ENCODE peak calls at places on chromosomes 6 and 20, in six cellular contexts. J is astrocyte; X is tibial nerve; L is CD4-positive, CD25-positive, alpha-beta regulatory T cell; S is prostate gland; N is lower lobe of right lung. H is an unnamed sample.

GRCh38 chr6:43142101-43142500 is 29.0 kb upstream of the SRF start:
- DNase-seq in J (no peak), X (no peak), L (peak), S (no peak), N (no peak), H (peak)

GRCh38 chr6:89539779-89540178 is 98.8 kb downstream of the LYRM2 start:
- DNase-seq in J (no peak), X (no peak), L (no peak), S (no peak), N (no peak), H (no peak)

GRCh38 chr6:13406781-13407180 is 78.4 kb upstream of the TBC1D7 start:
- DNase-seq in J (no peak), X (no peak), L (no peak), S (no peak), N (no peak), H (no peak)

GRCh38 chr6:157434349-157435016 is 53.5 kb downstream of the ZDHHC14 start:
- DNase-seq in J (no peak), X (peak), L (no peak), S (peak), N (no peak), H (no peak)

GRCh38 chr20:50744143-50744792 is 12.9 kb downstream of the PARD6B start:
- DNase-seq in J (peak), X (peak), L (no peak), S (peak), N (no peak), H (no peak)

GRCh38 chr6:161378115-161378514 is 104.3 kb upstream of the AGPAT4 start:
- DNase-seq in J (no peak), X (no peak), L (no peak), S (no peak), N (no peak), H (no peak)

GRCh38 chr20:61531553-61532345 is 279.7 kb downstream of the CDH4 start:
- DNase-seq in J (peak), X (no peak), L (no peak), S (no peak), N (no peak), H (no peak)

GRCh38 chr20:35979528-35979927 is 11.1 kb downstream of the CNBD2 start:
- DNase-seq in J (no peak), X (no peak), L (no peak), S (no peak), N (no peak), H (no peak)

GRCh38 chr20:61806314-61806713 is 259.4 kb downstream of the TAF4 start:
- DNase-seq in J (no peak), X (no peak), L (no peak), S (no peak), N (peak), H (no peak)

GRCh38 chr20:25699914-25700313 is 3.3 kb upstream of the ZNF337 start:
- DNase-seq in J (no peak), X (no peak), L (no peak), S (no peak), N (no peak), H (no peak)

GRCh38 chr20:2006452-2007381 is 12.9 kb upstream of the PDYN start:
- DNase-seq in J (peak), X (no peak), L (peak), S (no peak), N (no peak), H (peak)

GRCh38 chr6:166598441-166599138 is 12.1 kb upstream of the RAMACL start:
- DNase-seq in J (peak), X (peak), L (no peak), S (no peak), N (no peak), H (no peak)

GRCh38 chr6:132683543-132683942 is 24.6 kb upstream of the TAAR1 start:
- DNase-seq in J (peak), X (no peak), L (no peak), S (no peak), N (no peak), H (no peak)

GRCh38 chr6:103874575-103874974 is 985.1 kb downstream of the HACE1 start:
- DNase-seq in J (no peak), X (no peak), L (no peak), S (no peak), N (no peak), H (no peak)

GRCh38 chr20:38212806-38213606 is 47.5 kb downstream of the KIAA1755 start:
- DNase-seq in J (no peak), X (no peak), L (no peak), S (no peak), N (no peak), H (no peak)

GRCh38 chr20:63477944-63478343 is 5.5 kb upstream of the KCNQ2 start:
- DNase-seq in J (no peak), X (no peak), L (no peak), S (no peak), N (no peak), H (no peak)

GRCh38 chr6:70108230-70108629 is 194.7 kb downstream of the COL9A1 start:
- DNase-seq in J (peak), X (no peak), L (peak), S (no peak), N (no peak), H (peak)

GRCh38 chr20:59955131-59955796 is 3.0 kb upstream of the CDH26 start:
- DNase-seq in J (no peak), X (no peak), L (peak), S (peak), N (no peak), H (peak)

GRCh38 chr6:1606533-1607235 is 3.0 kb upstream of the FOXC1 start:
- DNase-seq in J (no peak), X (no peak), L (no peak), S (no peak), N (no peak), H (no peak)

GRCh38 chr6:10048370-10049297 is 366.2 kb downstream of the TFAP2A start:
- DNase-seq in J (no peak), X (no peak), L (no peak), S (no peak), N (no peak), H (no peak)

GRCh38 chr6:157849288-157850017 is 26.4 kb downstream of the SNX9 start:
- DNase-seq in J (no peak), X (no peak), L (no peak), S (no peak), N (no peak), H (no peak)

GRCh38 chr6:51257938-51258337 is 439.3 kb downstream of the TFAP2B start:
- DNase-seq in J (no peak), X (no peak), L (no peak), S (no peak), N (no peak), H (no peak)

GRCh38 chr6:13494137-13494536 is 6.7 kb upstream of the GFOD1 start:
- DNase-seq in J (no peak), X (no peak), L (no peak), S (no peak), N (no peak), H (no peak)

GRCh38 chr20:5918856-5919633 is 31.3 kb downstream of the TRMT6 start:
- DNase-seq in J (peak), X (no peak), L (peak), S (no peak), N (no peak), H (no peak)

GRCh38 chr6:106273087-106273486 is 52.5 kb downstream of the ATG5 start:
- DNase-seq in J (no peak), X (no peak), L (peak), S (no peak), N (no peak), H (no peak)

GRCh38 chr20:39661833-39662232 is 699.7 kb downstream of the DHX35 start:
- DNase-seq in J (peak), X (no peak), L (no peak), S (no peak), N (no peak), H (no peak)

GRCh38 chr20:24585796-24586522 is 116.5 kb downstream of the SYNDIG1 start:
- DNase-seq in J (no peak), X (no peak), L (no peak), S (no peak), N (no peak), H (no peak)

GRCh38 chr20:25030007-25030648 is 27.8 kb downstream of the ACSS1 start:
- DNase-seq in J (no peak), X (no peak), L (no peak), S (no peak), N (peak), H (no peak)

GRCh38 chr6:1143655-1144054 is 168.2 kb upstream of the FOXQ1 start:
- DNase-seq in J (peak), X (no peak), L (no peak), S (no peak), N (no peak), H (no peak)

GRCh38 chr6:129542705-129543104 is 167.3 kb downstream of the ARHGAP18 start:
- DNase-seq in J (no peak), X (no peak), L (no peak), S (no peak), N (no peak), H (no peak)

GRCh38 chr6:135311446-135312200 is 130.5 kb downstream of the MYB start:
- DNase-seq in J (no peak), X (no peak), L (no peak), S (no peak), N (no peak), H (no peak)

GRCh38 chr20:62045118-62045517 is 20.6 kb downstream of the TAF4 start:
- DNase-seq in J (no peak), X (no peak), L (no peak), S (no peak), N (peak), H (no peak)

GRCh38 chr6:145815875-145816274 is 1.3 kb upstream of the FBXO30 start:
- DNase-seq in J (no peak), X (no peak), L (peak), S (no peak), N (no peak), H (no peak)

GRCh38 chr6:94636780-94637385 is 940.5 kb upstream of the MANEA start:
- DNase-seq in J (peak), X (no peak), L (no peak), S (no peak), N (no peak), H (no peak)

GRCh38 chr6:144659202-144659731 is 374.1 kb downstream of the UTRN start:
- DNase-seq in J (peak), X (peak), L (peak), S (no peak), N (no peak), H (peak)

GRCh38 chr20:327041-327945 is 1.9 kb downstream of the SOX12 start:
- DNase-seq in J (peak), X (peak), L (peak), S (peak), N (peak), H (peak)

GRCh38 chr20:328596-329324 is 3.4 kb downstream of the SOX12 start:
- DNase-seq in J (no peak), X (no peak), L (no peak), S (no peak), N (no peak), H (no peak)

GRCh38 chr20:329325-329695 is 4.0 kb downstream of the SOX12 start:
- DNase-seq in J (no peak), X (no peak), L (no peak), S (no peak), N (no peak), H (no peak)

GRCh38 chr20:326645-327031 is 1.3 kb downstream of the SOX12 start:
- DNase-seq in J (no peak), X (no peak), L (no peak), S (peak), N (peak), H (no peak)

DNA sequence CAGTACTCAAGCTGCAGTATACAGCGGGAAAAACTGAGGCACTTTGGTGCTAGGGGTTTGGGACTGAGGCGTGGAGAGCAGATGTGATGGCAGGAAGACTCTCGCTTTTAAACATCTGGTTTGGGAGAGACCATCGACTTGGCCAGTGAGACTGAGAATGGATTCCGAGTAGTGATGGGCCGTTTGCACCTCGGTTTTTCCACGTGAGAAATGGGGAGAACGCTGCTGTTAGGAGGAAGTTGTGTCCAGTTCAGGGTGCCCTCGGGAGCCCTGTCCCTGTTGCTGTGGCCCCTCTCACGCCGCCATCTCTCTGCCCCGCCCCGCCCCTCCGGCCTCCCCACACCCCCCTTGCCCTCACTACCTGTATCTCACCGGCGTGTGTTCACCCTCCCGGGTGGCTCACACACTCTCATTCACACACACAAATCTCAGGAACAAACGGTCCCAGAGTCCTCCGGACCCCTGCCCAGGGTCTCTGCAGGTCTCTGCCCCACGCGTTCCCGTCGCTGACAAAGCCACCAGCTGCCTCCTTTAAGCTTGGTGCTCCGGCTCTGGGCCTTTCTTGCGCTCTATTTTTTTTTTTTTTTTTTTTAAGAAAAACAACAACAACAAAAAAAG is 2.7 kb downstream of the SOX12 start:
- DNase-seq in J (no peak), X (no peak), L (no peak), S (no peak), N (no peak), H (no peak)
- H3K4me3 ChIP-seq in J (peak), X (peak), L (no peak), S (peak), N (peak), H (peak)

GRCh38 chr6:57216235-57217101 is 5.6 kb downstream of the RAB23 start:
- DNase-seq in J (peak), X (no peak), L (no peak), S (peak), N (no peak), H (no peak)
- H3K4me3 ChIP-seq in J (no peak), X (no peak), L (no peak), S (no peak), N (no peak), H (no peak)

DNA sequence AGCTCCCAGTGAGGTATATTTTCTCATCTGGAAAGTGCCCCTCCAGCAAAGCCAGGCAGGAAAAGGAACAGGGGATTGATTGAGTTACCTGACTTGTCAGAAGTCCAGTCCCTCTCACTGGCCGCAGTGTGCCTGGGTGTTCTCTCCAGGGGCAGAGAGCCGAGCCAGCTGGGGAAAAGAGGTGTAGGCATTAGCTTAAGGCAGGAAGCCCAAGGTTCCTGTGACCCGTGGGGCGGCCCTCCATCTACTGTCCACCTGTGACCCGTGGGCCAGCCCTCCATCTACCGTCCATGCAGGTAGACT is 2.7 kb downstream of the PSMG4 start:
- DNase-seq in J (no peak), X (no peak), L (no peak), S (no peak), N (no peak), H (no peak)
- H3K4me3 ChIP-seq in J (no peak), X (no peak), L (no peak), S (no peak), N (no peak), H (no peak)

GRCh38 chr6:3987576-3987975 is 91.4 kb downstream of the FAM217A start:
- DNase-seq in J (no peak), X (no peak), L (no peak), S (no peak), N (no peak), H (no peak)

GRCh38 chr6:3986241-3986640 is 92.7 kb downstream of the FAM217A start:
- DNase-seq in J (no peak), X (no peak), L (no peak), S (no peak), N (no peak), H (no peak)

GRCh38 chr6:3987072-3987471 is 91.9 kb downstream of the FAM217A start:
- DNase-seq in J (peak), X (no peak), L (no peak), S (no peak), N (no peak), H (no peak)

GRCh38 chr6:3991941-3992340 is 87.0 kb downstream of the FAM217A start:
- DNase-seq in J (no peak), X (no peak), L (no peak), S (no peak), N (no peak), H (no peak)

GRCh38 chr6:3990692-3991491 is 88.0 kb downstream of the FAM217A start:
- DNase-seq in J (peak), X (peak), L (peak), S (peak), N (peak), H (peak)
- H3K4me3 ChIP-seq in J (peak), X (no peak), L (no peak), S (peak), N (peak), H (no peak)

GRCh38 chr6:136526196-136526930 is 23.9 kb downstream of the MAP7 start:
- DNase-seq in J (peak), X (no peak), L (peak), S (peak), N (peak), H (peak)

GRCh38 chr6:136523196-136523595 is 27.0 kb downstream of the MAP7 start:
- DNase-seq in J (no peak), X (no peak), L (no peak), S (no peak), N (no peak), H (no peak)

GRCh38 chr6:136525586-136526195 is 24.5 kb downstream of the MAP7 start:
- DNase-seq in J (peak), X (no peak), L (no peak), S (no peak), N (no peak), H (no peak)

GRCh38 chr6:136524339-136524935 is 25.8 kb downstream of the MAP7 start:
- DNase-seq in J (no peak), X (no peak), L (no peak), S (no peak), N (no peak), H (no peak)

DNA sequence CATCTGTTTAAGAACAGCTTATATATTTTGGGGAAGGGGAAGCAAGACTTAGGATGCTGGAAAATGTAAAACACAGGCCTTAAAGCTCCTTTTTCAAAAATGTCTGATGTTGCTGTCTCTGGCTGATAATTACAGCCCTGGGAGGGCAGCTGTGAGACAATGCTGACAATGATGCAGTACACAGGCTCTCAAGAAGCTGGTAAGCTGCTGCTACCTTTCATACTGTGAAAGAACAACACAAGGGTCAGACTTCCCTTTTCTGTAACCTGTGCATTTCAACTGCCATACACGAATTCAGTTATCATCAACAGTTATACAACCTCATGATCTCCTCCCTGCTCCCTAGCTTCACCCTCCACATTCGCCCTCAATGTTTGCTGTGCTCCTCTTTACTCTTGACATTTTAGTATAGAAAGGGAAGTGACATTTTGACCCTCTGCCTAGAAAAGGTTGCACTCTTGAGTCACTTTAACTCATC is 25.2 kb downstream of the MAP7 start:
- DNase-seq in J (no peak), X (no peak), L (no peak), S (no peak), N (no peak), H (no peak)
- H3K4me3 ChIP-seq in J (no peak), X (no peak), L (no peak), S (no peak), N (no peak), H (no peak)

GRCh38 chr6:24093381-24093780 is 32.6 kb upstream of the NRSN1 start:
- DNase-seq in J (no peak), X (no peak), L (no peak), S (no peak), N (no peak), H (no peak)

DNA sequence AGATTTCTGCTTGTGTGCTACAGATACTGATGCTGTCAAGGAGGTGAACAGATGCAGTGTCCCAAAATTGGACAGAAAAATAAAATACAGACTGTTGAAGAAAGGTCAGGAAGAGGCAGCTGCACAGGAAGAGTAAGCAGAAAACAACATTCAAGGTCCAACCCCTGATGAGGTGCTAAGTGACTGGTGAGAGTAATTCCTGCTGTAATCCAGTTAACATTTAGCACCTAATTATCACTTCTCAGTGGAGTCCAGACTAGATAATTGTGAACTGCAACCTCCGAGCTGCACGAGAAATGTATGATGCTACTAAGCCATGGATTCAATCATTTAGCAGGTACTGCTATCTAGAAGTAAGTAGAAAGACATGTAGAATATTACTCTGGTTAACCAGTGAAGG is 36.3 kb upstream of the NRSN1 start:
- DNase-seq in J (no peak), X (no peak), L (no peak), S (no peak), N (no peak), H (no peak)
- H3K4me3 ChIP-seq in J (no peak), X (no peak), L (no peak), S (no peak), N (no peak), H (no peak)

H was measured in Jurkat, Clone E6-1.